ENCODE peak calls at places on chromosomes 3 and 15, in five cellular contexts. One of them, this sample, is unnamed.

GRCh38 chr15:76206325-76206976 is 104.8 kb downstream of the ETFA start:
- DNase-seq in activated CD8-positive, alpha-beta T cell treated with anti-CD3 and anti-CD28 coated beads for 36 hours: no peak
- DNase-seq in aorta: peak
- DNase-seq in HS-27A: no peak
- DNase-seq in activated gamma-delta T cell treated with Interleukin-2 at 50 U/mL for 16 hours: no peak
- DNase-seq in this sample: no peak

GRCh38 chr3:122572940-122573412 is 4.5 kb upstream of the PARP15 start:
- DNase-seq in activated CD8-positive, alpha-beta T cell treated with anti-CD3 and anti-CD28 coated beads for 36 hours: peak
- DNase-seq in aorta: no peak
- DNase-seq in HS-27A: peak
- DNase-seq in activated gamma-delta T cell treated with Interleukin-2 at 50 U/mL for 16 hours: peak
- DNase-seq in this sample: no peak

GRCh38 chr15:97567411-97567810 is 393.1 kb upstream of the ARRDC4 start:
- DNase-seq in activated CD8-positive, alpha-beta T cell treated with anti-CD3 and anti-CD28 coated beads for 36 hours: no peak
- DNase-seq in aorta: no peak
- DNase-seq in HS-27A: no peak
- DNase-seq in activated gamma-delta T cell treated with Interleukin-2 at 50 U/mL for 16 hours: no peak
- DNase-seq in this sample: no peak

GRCh38 chr15:93424131-93424530 is 335.1 kb upstream of the RGMA start:
- DNase-seq in activated CD8-positive, alpha-beta T cell treated with anti-CD3 and anti-CD28 coated beads for 36 hours: no peak
- DNase-seq in aorta: no peak
- DNase-seq in HS-27A: no peak
- DNase-seq in activated gamma-delta T cell treated with Interleukin-2 at 50 U/mL for 16 hours: no peak
- DNase-seq in this sample: no peak

GRCh38 chr15:70802629-70803028 is 39.3 kb upstream of the UACA start:
- DNase-seq in activated CD8-positive, alpha-beta T cell treated with anti-CD3 and anti-CD28 coated beads for 36 hours: no peak
- DNase-seq in aorta: no peak
- DNase-seq in HS-27A: peak
- DNase-seq in activated gamma-delta T cell treated with Interleukin-2 at 50 U/mL for 16 hours: no peak
- DNase-seq in this sample: no peak

GRCh38 chr3:51353566-51354140 is 31.4 kb upstream of the MANF start:
- DNase-seq in activated CD8-positive, alpha-beta T cell treated with anti-CD3 and anti-CD28 coated beads for 36 hours: peak
- DNase-seq in aorta: no peak
- DNase-seq in HS-27A: no peak
- DNase-seq in activated gamma-delta T cell treated with Interleukin-2 at 50 U/mL for 16 hours: no peak
- DNase-seq in this sample: no peak

GRCh38 chr3:189995129-189995528 is 125.6 kb downstream of the P3H2 start:
- DNase-seq in activated CD8-positive, alpha-beta T cell treated with anti-CD3 and anti-CD28 coated beads for 36 hours: peak
- DNase-seq in aorta: no peak
- DNase-seq in HS-27A: no peak
- DNase-seq in activated gamma-delta T cell treated with Interleukin-2 at 50 U/mL for 16 hours: no peak
- DNase-seq in this sample: no peak

GRCh38 chr3:73719877-73720276 is 95.1 kb upstream of the PDZRN3 start:
- DNase-seq in activated CD8-positive, alpha-beta T cell treated with anti-CD3 and anti-CD28 coated beads for 36 hours: no peak
- DNase-seq in aorta: peak
- DNase-seq in HS-27A: no peak
- DNase-seq in activated gamma-delta T cell treated with Interleukin-2 at 50 U/mL for 16 hours: no peak
- DNase-seq in this sample: no peak

GRCh38 chr3:10759495-10759894 is 56.5 kb upstream of the SLC6A11 start:
- DNase-seq in activated CD8-positive, alpha-beta T cell treated with anti-CD3 and anti-CD28 coated beads for 36 hours: no peak
- DNase-seq in aorta: no peak
- DNase-seq in HS-27A: no peak
- DNase-seq in activated gamma-delta T cell treated with Interleukin-2 at 50 U/mL for 16 hours: no peak
- DNase-seq in this sample: no peak

GRCh38 chr15:68112711-68113110 is 58.6 kb downstream of the PIAS1 start:
- DNase-seq in activated CD8-positive, alpha-beta T cell treated with anti-CD3 and anti-CD28 coated beads for 36 hours: no peak
- DNase-seq in aorta: no peak
- DNase-seq in HS-27A: no peak
- DNase-seq in activated gamma-delta T cell treated with Interleukin-2 at 50 U/mL for 16 hours: no peak
- DNase-seq in this sample: no peak

GRCh38 chr15:23504003-23504402 is 57.0 kb upstream of the GOLGA6L2 start:
- DNase-seq in activated CD8-positive, alpha-beta T cell treated with anti-CD3 and anti-CD28 coated beads for 36 hours: no peak
- DNase-seq in aorta: no peak
- DNase-seq in HS-27A: no peak
- DNase-seq in activated gamma-delta T cell treated with Interleukin-2 at 50 U/mL for 16 hours: no peak
- DNase-seq in this sample: no peak

GRCh38 chr3:113079532-113079931 is 88.7 kb downstream of the GTPBP8 start:
- DNase-seq in activated CD8-positive, alpha-beta T cell treated with anti-CD3 and anti-CD28 coated beads for 36 hours: no peak
- DNase-seq in aorta: no peak
- DNase-seq in HS-27A: no peak
- DNase-seq in activated gamma-delta T cell treated with Interleukin-2 at 50 U/mL for 16 hours: no peak
- DNase-seq in this sample: no peak

This sample was measured in RKO.